ENCODE peak calls at places on chromosomes 16 and 17, in seven cellular contexts. A, H, M, G, W, J and X are unnamed samples.
A peak's percentile ranks its signal among the peaks of the same experiment; 100 is the strongest.

GRCh38 chr17:46031440-46031839 is 32.4 kb downstream of the STH start:
- DNase-seq in A (no peak), H (no peak), M (no peak), G (no peak), W (no peak), J (no peak), X (no peak)

GRCh38 chr17:62637809-62638208 is 10.3 kb downstream of the MRC2 start:
- DNase-seq in A (no peak), H (no peak), M (no peak), G (no peak), W (no peak), J (no peak), X (no peak)

GRCh38 chr16:81429045-81429521 is 15.5 kb upstream of the CMIP start:
- DNase-seq in A (peak; percentile 59), H (peak; percentile 50), M (peak; percentile 58), G (peak; percentile 72), W (peak; percentile 66), J (no peak), X (no peak)

GRCh38 chr16:80720759-80721470 is 83.5 kb downstream of the CDYL2 start:
- DNase-seq in A (no peak), H (peak; percentile 30), M (no peak), G (no peak), W (peak; percentile 23), J (no peak), X (no peak)

GRCh38 chr17:39547713-39548478 is 59.8 kb downstream of the NEUROD2 start:
- DNase-seq in A (peak; percentile 77), H (peak; percentile 22), M (peak; percentile 82), G (peak; percentile 69), W (peak; percentile 55), J (no peak), X (peak; percentile 81)

GRCh38 chr16:30876867-30877266 is 17.0 kb downstream of the BCL7C start:
- DNase-seq in A (no peak), H (no peak), M (no peak), G (peak; percentile 39), W (no peak), J (no peak), X (no peak)

GRCh38 chr17:42675984-42676423 is 790 bp downstream of the PLEKHH3 start:
- DNase-seq in A (peak; percentile 43), H (peak; percentile 56), M (peak; percentile 82), G (peak; percentile 47), W (peak; percentile 56), J (peak; percentile 85), X (no peak)

GRCh38 chr16:4306439-4307214 is 9.2 kb upstream of the GLIS2 start:
- DNase-seq in A (no peak), H (no peak), M (no peak), G (no peak), W (no peak), J (no peak), X (no peak)

GRCh38 chr16:19991614-19992013 is 82.1 kb downstream of the GPR139 start:
- DNase-seq in A (no peak), H (no peak), M (no peak), G (no peak), W (no peak), J (no peak), X (no peak)

GRCh38 chr16:71700822-71701221 is 23.7 kb downstream of the PHLPP2 start:
- DNase-seq in A (no peak), H (no peak), M (no peak), G (no peak), W (no peak), J (no peak), X (no peak)

GRCh38 chr17:17605083-17605746 is 13.7 kb upstream of the PEMT start:
- DNase-seq in A (no peak), H (no peak), M (no peak), G (no peak), W (no peak), J (no peak), X (no peak)

GRCh38 chr16:53429221-53429943 is 4.9 kb upstream of the RBL2 start:
- DNase-seq in A (no peak), H (peak; percentile 29), M (no peak), G (no peak), W (peak; percentile 85), J (no peak), X (no peak)

GRCh38 chr16:50303605-50304466 is 37.5 kb downstream of the ADCY7 start:
- DNase-seq in A (no peak), H (no peak), M (peak; percentile 56), G (no peak), W (peak; percentile 71), J (peak; percentile 62), X (no peak)

GRCh38 chr17:35907691-35908090 is 22.9 kb downstream of the RDM1 start:
- DNase-seq in A (no peak), H (no peak), M (no peak), G (no peak), W (no peak), J (no peak), X (no peak)

GRCh38 chr16:65071371-65072311 is 50.2 kb downstream of the CDH11 start:
- DNase-seq in A (no peak), H (peak; percentile 11), M (no peak), G (no peak), W (peak; percentile 56), J (peak; percentile 83), X (no peak)

GRCh38 chr17:34883106-34884000 is 77.9 kb downstream of the CCT6B start:
- DNase-seq in A (no peak), H (no peak), M (no peak), G (no peak), W (no peak), J (no peak), X (no peak)